ENCODE peak calls at places on chromosomes 1 and 21, in nine cellular contexts. S is sigmoid colon; Y is mucosa of descending colon; Z is right lobe of liver; E is ovary; P is pancreas; R is Panc1; M is fibroblast of lung; X is CD8-positive, alpha-beta memory T cell. F is an unnamed sample. For H3K9me3, the result is how much of the 10 kb centered on the place peaks cover.

GRCh38 chr1:963746-964525 is 2.3 kb upstream of the PLEKHN1 start:
- DNase-seq in S (no peak), Y (no peak), Z (no peak), E (no peak), P (no peak), R (no peak), M (no peak), X (no peak), F (no peak)

GRCh38 chr1:172948457-172948856 is 102.3 kb downstream of the TNFSF18 start:
- DNase-seq in S (no peak), Y (no peak), Z (no peak), E (no peak), P (no peak), R (no peak), M (peak), X (no peak), F (no peak)

GRCh38 chr1:2384130-2384860 is 7.1 kb downstream of the MORN1 start:
- DNase-seq in S (peak), Y (no peak), Z (peak), E (peak), P (no peak), R (no peak), M (no peak), X (peak), F (peak)

GRCh38 chr21:35412231-35412630 is 363.1 kb upstream of the RUNX1 start:
- DNase-seq in S (no peak), Y (no peak), Z (no peak), E (no peak), P (no peak), R (no peak), M (no peak), X (no peak), F (no peak)

GRCh38 chr1:171790318-171790717 is 8.9 kb downstream of the METTL13 start:
- DNase-seq in S (no peak), Y (no peak), Z (no peak), E (no peak), P (no peak), R (no peak), M (no peak), X (no peak), F (no peak)

GRCh38 chr1:28744184-28744583 is 7.4 kb downstream of the YTHDF2 start:
- DNase-seq in S (no peak), Y (no peak), Z (no peak), E (no peak), P (no peak), R (no peak), M (no peak), X (no peak), F (no peak)

GRCh38 chr1:53634571-53634979 is 104.4 kb downstream of the GLIS1 start:
- DNase-seq in S (peak), Y (no peak), Z (peak), E (no peak), P (peak), R (no peak), M (no peak), X (no peak), F (peak)

GRCh38 chr1:47223174-47223920 is 8.7 kb downstream of the TAL1 start:
- DNase-seq in S (no peak), Y (no peak), Z (no peak), E (no peak), P (no peak), R (no peak), M (no peak), X (no peak), F (no peak)

GRCh38 chr1:41516168-41516961 is 31.9 kb upstream of the EDN2 start:
- DNase-seq in S (peak), Y (peak), Z (peak), E (peak), P (peak), R (no peak), M (peak), X (no peak), F (no peak)

GRCh38 chr1:94539496-94539895 is 2.1 kb downstream of the F3 start:
- DNase-seq in S (no peak), Y (no peak), Z (no peak), E (no peak), P (no peak), R (no peak), M (peak), X (no peak), F (no peak)

GRCh38 chr1:185960377-185961151 is 226.4 kb downstream of the HMCN1 start:
- DNase-seq in S (no peak), Y (peak), Z (no peak), E (no peak), P (no peak), R (no peak), M (peak), X (no peak), F (no peak)

GRCh38 chr1:6386371-6386949 is 7.1 kb downstream of the ACOT7 start:
- DNase-seq in S (no peak), Y (no peak), Z (no peak), E (no peak), P (no peak), R (no peak), M (peak), X (no peak), F (no peak)

GRCh38 chr1:32782086-32782485 is 35.1 kb downstream of the YARS1 start:
- DNase-seq in S (no peak), Y (no peak), Z (no peak), E (no peak), P (no peak), R (no peak), M (peak), X (no peak), F (no peak)

GRCh38 chr1:195721210-195721971 is 886.8 kb downstream of the KCNT2 start:
- DNase-seq in S (no peak), Y (peak), Z (no peak), E (no peak), P (no peak), R (no peak), M (no peak), X (no peak), F (no peak)

GRCh38 chr1:214219916-214220315 is 61.0 kb upstream of the SMYD2 start:
- DNase-seq in S (no peak), Y (no peak), Z (no peak), E (no peak), P (no peak), R (no peak), M (no peak), X (no peak), F (no peak)

GRCh38 chr1:230104395-230105244 is 37.6 kb downstream of the GALNT2 start:
- DNase-seq in S (peak), Y (peak), Z (peak), E (peak), P (peak), R (peak), M (peak), X (peak), F (peak)

GRCh38 chr1:91885716-91886506 is at the start of gene TGFBR3:
- DNase-seq in S (peak), Y (peak), Z (peak), E (peak), P (peak), R (no peak), M (peak), X (peak), F (peak)

GRCh38 chr1:37284053-37284452 is 190.3 kb upstream of the ZC3H12A start:
- DNase-seq in S (no peak), Y (no peak), Z (no peak), E (no peak), P (no peak), R (no peak), M (no peak), X (no peak), F (no peak)

GRCh38 chr1:25796807-25797458 is 3.1 kb upstream of the SELENON start:
- DNase-seq in S (peak), Y (peak), Z (peak), E (peak), P (peak), R (peak), M (peak), X (peak), F (no peak)

GRCh38 chr1:225627304-225627947 is 25.5 kb downstream of the ENAH start:
- DNase-seq in S (no peak), Y (no peak), Z (no peak), E (no peak), P (no peak), R (no peak), M (no peak), X (no peak), F (no peak)

GRCh38 chr1:114002492-114003290 is 23.4 kb downstream of the OLFML3 start:
- DNase-seq in S (no peak), Y (no peak), Z (no peak), E (peak), P (no peak), R (no peak), M (no peak), X (no peak), F (no peak)

GRCh38 chr21:36860736-36861594 is 105.5 kb downstream of the HLCS start:
- DNase-seq in S (no peak), Y (peak), Z (peak), E (no peak), P (no peak), R (no peak), M (peak), X (no peak), F (no peak)

GRCh38 chr1:166920561-166921475 is 44.8 kb upstream of the TADA1 start:
- DNase-seq in S (peak), Y (peak), Z (no peak), E (no peak), P (peak), R (no peak), M (no peak), X (no peak), F (peak)

GRCh38 chr1:38941527-38942019 is at the start of gene RHBDL2:
- DNase-seq in S (peak), Y (peak), Z (peak), E (peak), P (peak), R (no peak), M (peak), X (no peak), F (peak)

GRCh38 chr1:112322018-112322417 is 74.0 kb upstream of the CTTNBP2NL start:
- DNase-seq in S (no peak), Y (no peak), Z (no peak), E (no peak), P (no peak), R (no peak), M (no peak), X (no peak), F (no peak)

GRCh38 chr1:1440941-1441888 is 5.7 kb downstream of the VWA1 start:
- DNase-seq in S (no peak), Y (peak), Z (no peak), E (peak), P (peak), R (no peak), M (peak), X (peak), F (peak)

GRCh38 chr1:15678578-15678977 is 5.5 kb upstream of the PLEKHM2 start:
- DNase-seq in S (no peak), Y (no peak), Z (no peak), E (no peak), P (no peak), R (no peak), M (peak), X (no peak), F (peak)

GRCh38 chr21:41482321-41482720 is 25.6 kb downstream of the TMPRSS2 start:
- DNase-seq in S (no peak), Y (no peak), Z (no peak), E (no peak), P (no peak), R (no peak), M (peak), X (no peak), F (no peak)

GRCh38 chr1:95013948-95014574 is 58.7 kb downstream of the ALG14 start:
- DNase-seq in S (no peak), Y (no peak), Z (no peak), E (no peak), P (no peak), R (no peak), M (no peak), X (no peak), F (no peak)

GRCh38 chr1:42743302-42744029 is 3.4 kb upstream of the CLDN19 start:
- DNase-seq in S (no peak), Y (no peak), Z (no peak), E (no peak), P (no peak), R (no peak), M (no peak), X (no peak), F (no peak)

GRCh38 chr21:34936874-34937563 is 112.1 kb downstream of the RUNX1 start:
- DNase-seq in S (no peak), Y (no peak), Z (no peak), E (no peak), P (no peak), R (no peak), M (no peak), X (no peak), F (no peak)

GRCh38 chr1:55559802-55560201 is 344.6 kb upstream of the USP24 start:
- DNase-seq in S (no peak), Y (no peak), Z (no peak), E (no peak), P (no peak), R (no peak), M (no peak), X (no peak), F (no peak)

GRCh38 chr1:75614455-75615379 is 3.8 kb upstream of the SLC44A5 start:
- DNase-seq in S (no peak), Y (peak), Z (no peak), E (peak), P (peak), R (no peak), M (peak), X (no peak), F (no peak)

GRCh38 chr1:53739109-53739681 is at the start of gene GLIS1:
- DNase-seq in S (peak), Y (peak), Z (peak), E (peak), P (peak), R (no peak), M (peak), X (no peak), F (no peak)

GRCh38 chr21:18549214-18549905 is 145.8 kb upstream of the TMPRSS15 start:
- DNase-seq in S (no peak), Y (no peak), Z (no peak), E (no peak), P (no peak), R (no peak), M (peak), X (no peak), F (no peak)

GRCh38 chr1:91672601-91673161 is 172.0 kb downstream of the CDC7 start:
- DNase-seq in S (no peak), Y (no peak), Z (no peak), E (no peak), P (no peak), R (no peak), M (no peak), X (no peak), F (no peak)

GRCh38 chr1:233158322-233158721 is 137.2 kb downstream of the PCNX2 start:
- DNase-seq in S (no peak), Y (no peak), Z (no peak), E (no peak), P (no peak), R (no peak), M (no peak), X (no peak), F (no peak)

GRCh38 chr1:233151850-233152249 is 143.7 kb downstream of the PCNX2 start:
- DNase-seq in S (no peak), Y (no peak), Z (no peak), E (no peak), P (no peak), R (no peak), M (peak), X (no peak), F (no peak)

GRCh38 chr1:233157245-233157644 is 138.3 kb downstream of the PCNX2 start:
- DNase-seq in S (no peak), Y (no peak), Z (no peak), E (no peak), P (no peak), R (no peak), M (no peak), X (no peak), F (no peak)
- H3K9me3 ChIP-seq in S (under half), Y (under half), Z (under half), E (under half), P (under half), R (under half), M (under half), X (under half), F (under half)

GRCh38 chr21:33096426-33096825 is 26.5 kb downstream of the OLIG1 start:
- DNase-seq in S (no peak), Y (no peak), Z (no peak), E (no peak), P (no peak), R (no peak), M (no peak), X (no peak), F (no peak)
- H3K9me3 ChIP-seq in S (under half), Y (under half), Z (under half), E (under half), P (under half), R (under half), M (under half), X (under half), F (under half)

GRCh38 chr1:52544665-52545525 is 8.0 kb downstream of the TUT4 start:
- DNase-seq in S (no peak), Y (no peak), Z (no peak), E (no peak), P (no peak), R (no peak), M (no peak), X (no peak), F (no peak)
- H3K9me3 ChIP-seq in S (under half), Y (under half), Z (under half), E (under half), P (under half), R (under half), M (under half), X (under half), F (under half)

DNA sequence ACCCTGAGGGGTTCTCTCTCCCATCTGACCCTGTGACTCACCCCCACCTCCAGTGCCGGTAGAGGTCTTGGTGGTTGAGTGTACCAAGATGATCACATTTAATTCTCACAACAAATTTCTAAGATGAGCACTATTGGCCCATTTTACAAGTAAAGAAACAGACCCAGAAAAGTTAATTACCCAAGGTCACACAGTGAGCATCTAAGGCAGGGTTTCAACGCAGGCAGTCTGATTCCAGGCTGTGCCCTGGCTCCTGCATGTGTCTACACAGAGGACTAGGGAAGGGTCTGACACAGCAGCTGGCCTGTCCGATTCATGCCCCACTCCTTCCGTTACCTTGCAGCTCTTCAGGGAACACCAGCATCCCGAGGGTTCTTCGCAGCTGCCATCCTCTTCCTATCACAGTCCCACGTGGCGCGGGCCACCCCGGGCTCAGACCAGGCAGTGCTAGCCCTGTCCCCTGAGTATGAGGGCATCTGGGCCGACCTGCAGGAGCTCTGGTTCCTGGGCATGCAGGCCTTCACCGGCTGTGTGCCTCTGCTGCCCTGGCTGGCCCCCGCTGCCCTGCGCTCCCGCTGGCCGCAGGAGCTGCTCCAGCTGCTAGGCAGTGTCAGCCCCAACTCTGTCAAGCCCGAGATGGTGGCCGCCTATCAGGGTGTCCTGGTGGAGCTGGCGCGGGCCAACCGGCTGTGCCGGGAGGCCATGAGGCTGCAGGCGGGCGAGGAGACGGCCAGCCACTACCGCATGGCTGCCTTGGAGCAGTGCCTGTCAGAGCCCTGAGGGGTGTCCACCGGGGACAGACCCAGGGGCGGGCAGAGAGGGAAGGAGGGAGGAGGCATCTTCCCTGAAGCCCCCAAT is 7.5 kb downstream of the NCDN start:
- DNase-seq in S (no peak), Y (no peak), Z (no peak), E (no peak), P (no peak), R (no peak), M (no peak), X (no peak), F (no peak)
- H3K9me3 ChIP-seq in S (under half), Y (under half), Z (under half), E (under half), P (under half), R (under half), M (under half), X (under half), F (under half)

GRCh38 chr21:44648557-44649311 is 2.5 kb downstream of the KRTAP10-11 start:
- DNase-seq in S (no peak), Y (no peak), Z (no peak), E (no peak), P (no peak), R (no peak), M (no peak), X (no peak), F (no peak)
- H3K9me3 ChIP-seq in S (under half), Y (under half), Z (under half), E (under half), P (under half), R (under half), M (under half), X (under half), F (under half)

GRCh38 chr1:180382326-180383115 is 119.9 kb downstream of the ACBD6 start:
- DNase-seq in S (no peak), Y (no peak), Z (no peak), E (no peak), P (no peak), R (no peak), M (peak), X (no peak), F (no peak)

GRCh38 chr1:180380259-180381183 is 121.9 kb downstream of the ACBD6 start:
- DNase-seq in S (no peak), Y (no peak), Z (no peak), E (no peak), P (no peak), R (no peak), M (no peak), X (no peak), F (no peak)

GRCh38 chr1:180384606-180385005 is 117.8 kb downstream of the ACBD6 start:
- DNase-seq in S (no peak), Y (no peak), Z (no peak), E (no peak), P (no peak), R (no peak), M (no peak), X (no peak), F (no peak)

GRCh38 chr1:180385144-180385543 is 117.2 kb downstream of the ACBD6 start:
- DNase-seq in S (no peak), Y (no peak), Z (no peak), E (no peak), P (no peak), R (no peak), M (no peak), X (no peak), F (no peak)

DNA sequence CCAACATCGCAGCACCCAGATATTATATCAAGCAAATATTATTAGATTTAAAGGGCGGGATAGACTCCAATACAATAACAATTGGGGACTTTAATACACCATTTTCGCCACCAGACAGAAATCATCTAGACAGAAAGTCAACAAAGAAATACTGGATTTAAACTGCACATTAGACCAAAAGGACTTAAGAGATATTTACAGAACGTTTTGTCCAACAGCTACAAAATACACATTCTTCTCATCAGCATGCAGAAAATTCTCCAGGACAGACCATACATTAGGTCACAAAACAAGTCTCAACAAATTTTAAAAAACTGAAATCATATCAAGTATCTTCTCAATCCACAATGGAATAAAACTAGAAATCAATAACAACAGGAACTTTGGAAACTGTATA is 121.2 kb downstream of the ACBD6 start:
- DNase-seq in S (no peak), Y (no peak), Z (no peak), E (no peak), P (no peak), R (no peak), M (no peak), X (no peak), F (no peak)
- H3K9me3 ChIP-seq in S (under half), Y (under half), Z (under half), E (under half), P (under half), R (under half), M (under half), X (under half), F (under half)

GRCh38 chr1:89221341-89221740 is 22.6 kb upstream of the GBP4 start:
- DNase-seq in S (no peak), Y (no peak), Z (no peak), E (no peak), P (no peak), R (no peak), M (no peak), X (no peak), F (no peak)
- H3K9me3 ChIP-seq in S (under half), Y (under half), Z (under half), E (under half), P (under half), R (under half), M (under half), X (under half), F (under half)

GRCh38 chr1:155695107-155695506 is 6.2 kb downstream of the DAP3 start:
- DNase-seq in S (no peak), Y (no peak), Z (no peak), E (no peak), P (no peak), R (no peak), M (no peak), X (no peak), F (no peak)
- H3K9me3 ChIP-seq in S (under half), Y (under half), Z (under half), E (under half), P (under half), R (under half), M (under half), X (under half), F (under half)